ENCODE peak calls at places on chromosomes 5 and 9, in five cellular contexts. L is fibroblast of lung, P is HepG2, I is HCT116, H is PC-3. Q is an unnamed sample. For H3K4me1, the result is how much of the 10 kb centered on the place peaks cover.

GRCh38 chr9:6109571-6109970 is 94.1 kb upstream of the RANBP6 start:
- DNase-seq in I (no peak), L (no peak), P (no peak), H (no peak), Q (peak)

GRCh38 chr9:12916037-12916436 is 141.2 kb downstream of the LURAP1L start:
- DNase-seq in I (peak), L (peak), H (no peak), P (peak), Q (peak)

GRCh38 chr9:74609671-74610416 is 112.7 kb downstream of the RORB start:
- DNase-seq in L (no peak), I (no peak), H (peak), P (no peak), Q (peak)

GRCh38 chr5:135429886-135430437 is 17.2 kb downstream of the DCANP1 start:
- DNase-seq in P (no peak), H (no peak), L (no peak), I (no peak), Q (no peak)

GRCh38 chr9:88922091-88922490 is 69.2 kb upstream of the S1PR3 start:
- DNase-seq in P (no peak), L (no peak), I (no peak), H (no peak), Q (no peak)

GRCh38 chr5:1182633-1183423 is 18.6 kb upstream of the SLC6A19 start:
- DNase-seq in I (no peak), L (no peak), H (no peak), P (peak), Q (no peak)

GRCh38 chr9:134502261-134503211 is 139.1 kb upstream of the COL5A1 start:
- DNase-seq in L (peak), I (no peak), H (peak), P (peak), Q (peak)

GRCh38 chr9:134836406-134836970 is 44.1 kb upstream of the FCN2 start:
- DNase-seq in I (no peak), L (no peak), P (no peak), H (no peak), Q (no peak)

GRCh38 chr9:131635285-131635684 is 90.0 kb downstream of the PRRT1B start:
- DNase-seq in P (peak), L (peak), I (peak), H (peak), Q (peak)

GRCh38 chr5:69136296-69136695 is 30.7 kb upstream of the CCNB1 start:
- DNase-seq in P (no peak), H (no peak), I (no peak), L (no peak), Q (no peak)

GRCh38 chr5:157562111-157562581 is 13.4 kb downstream of the ADAM19 start:
- DNase-seq in I (no peak), P (no peak), H (no peak), L (peak), Q (no peak)
- H3K4me1 ChIP-seq in I (under half), P (under half), H (under half), L (half or more), Q (under half)

DNA sequence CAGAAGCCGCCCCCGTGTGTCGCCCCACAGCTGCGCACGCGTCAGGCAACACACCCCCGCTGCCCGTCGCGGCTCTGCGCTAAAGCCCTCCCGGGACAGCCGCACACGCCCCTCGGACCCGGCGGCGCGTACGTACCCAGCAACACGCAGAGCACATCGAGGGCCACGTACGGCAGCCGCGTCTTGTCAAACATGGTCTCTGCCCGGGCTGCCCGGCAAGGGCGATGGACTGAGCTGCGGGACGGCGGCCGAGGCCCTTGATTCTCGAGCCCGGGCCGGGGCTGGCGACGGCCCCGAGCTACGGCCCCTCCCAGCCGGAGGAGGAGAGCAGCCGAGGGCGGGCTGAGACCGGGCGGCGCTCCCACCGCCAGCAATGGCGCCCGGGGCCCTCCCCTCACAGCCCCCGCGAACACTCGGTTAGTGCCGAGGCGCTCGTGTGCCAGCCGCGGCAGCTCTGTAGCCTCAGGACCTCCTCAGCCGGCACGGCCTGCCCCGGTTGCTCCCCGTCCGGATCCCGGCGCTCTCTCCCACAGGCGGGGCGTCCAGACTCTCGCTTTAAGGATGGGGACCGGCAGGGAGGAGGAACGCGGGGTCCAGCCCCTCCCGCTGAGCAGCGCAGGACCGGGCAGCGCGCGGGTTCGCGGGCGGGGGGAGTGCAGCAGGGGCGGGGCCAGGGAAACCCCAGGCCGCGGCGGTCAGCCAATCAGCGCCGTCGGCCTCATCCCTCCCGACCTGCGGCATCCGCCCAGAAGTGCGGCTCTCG is at the start of gene PLPP1:
- DNase-seq in L (peak), I (peak), H (peak), P (peak), Q (peak)
- TF ChIP-seq CTCF in L (no peak), I (no peak), H (no peak), P (peak), Q (no peak)

GRCh38 chr5:65022932-65023331 is 254.2 kb downstream of the CWC27 start:
- DNase-seq in H (no peak), P (no peak), I (no peak), L (no peak), Q (no peak)
- H3K9ac ChIP-seq in H (no peak), P (no peak), I (no peak), L (no peak), Q (no peak)

GRCh38 chr5:140260089-140260656 is 42.7 kb downstream of the PFDN1 start:
- DNase-seq in I (no peak), P (no peak), H (no peak), L (no peak), Q (no peak)
- H3K4me1 ChIP-seq in I (under half), P (under half), H (under half), L (under half), Q (under half)

GRCh38 chr9:98087420-98088354 is 31.2 kb downstream of the NANS start:
- DNase-seq in L (peak), P (no peak), H (no peak), I (no peak), Q (peak)
- TF ChIP-seq CTCF in L (no peak), P (no peak), H (no peak), I (no peak), Q (no peak)

DNA sequence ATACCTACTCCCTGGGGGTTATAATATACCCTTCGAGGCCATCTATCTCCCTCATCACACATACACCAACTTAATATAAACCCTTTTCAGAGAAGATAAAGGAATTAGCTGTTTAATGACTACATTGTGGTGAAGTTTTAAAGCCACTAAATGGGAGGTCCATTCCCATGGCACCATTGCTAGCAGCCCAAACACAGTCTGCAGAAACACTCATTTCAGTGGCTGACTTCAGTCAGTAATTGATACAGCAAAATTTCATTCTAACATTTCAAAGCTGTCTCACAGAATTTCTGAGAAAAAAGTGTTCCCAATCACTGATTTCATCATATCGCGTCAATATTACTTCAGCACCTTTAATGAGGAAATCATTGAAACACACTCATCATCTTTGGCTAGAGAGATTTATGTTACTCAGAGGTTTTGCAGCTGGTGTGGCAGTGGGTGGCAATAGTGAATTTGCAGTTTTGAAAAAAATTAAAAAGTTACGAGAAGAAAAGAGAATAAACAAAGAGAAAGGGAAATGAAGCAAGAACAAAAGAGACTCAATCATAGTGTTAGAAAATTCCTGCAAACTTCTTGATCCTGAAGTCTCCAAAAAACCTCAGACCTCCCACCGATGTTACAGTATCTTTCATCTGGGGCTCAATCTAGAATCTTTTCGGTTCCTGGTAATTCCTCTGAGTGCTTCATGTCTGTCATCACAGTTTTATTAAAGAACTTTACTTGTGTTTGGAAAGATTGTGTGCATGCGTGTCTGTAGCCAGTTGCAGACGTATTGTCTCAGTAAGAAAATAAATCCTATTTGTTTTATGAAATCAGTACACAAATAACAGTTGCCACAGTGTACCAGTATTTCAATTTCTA is 105.0 kb downstream of the ERCC6L2 start:
- DNase-seq in I (no peak), P (no peak), H (no peak), L (no peak), Q (no peak)
- H3K9ac ChIP-seq in I (no peak), P (no peak), H (no peak), L (no peak), Q (no peak)

GRCh38 chr5:94853122-94853521 is 234.7 kb downstream of the SLF1 start:
- DNase-seq in L (no peak), I (no peak), P (no peak), H (no peak), Q (no peak)

GRCh38 chr5:94847726-94848125 is 229.3 kb downstream of the SLF1 start:
- DNase-seq in P (no peak), H (no peak), I (no peak), L (no peak), Q (no peak)

GRCh38 chr5:94849324-94849723 is 230.9 kb downstream of the SLF1 start:
- DNase-seq in H (no peak), P (no peak), I (no peak), L (no peak), Q (no peak)

GRCh38 chr5:94849821-94850736 is 231.6 kb downstream of the SLF1 start:
- DNase-seq in P (peak), L (peak), I (peak), H (peak), Q (peak)

DNA sequence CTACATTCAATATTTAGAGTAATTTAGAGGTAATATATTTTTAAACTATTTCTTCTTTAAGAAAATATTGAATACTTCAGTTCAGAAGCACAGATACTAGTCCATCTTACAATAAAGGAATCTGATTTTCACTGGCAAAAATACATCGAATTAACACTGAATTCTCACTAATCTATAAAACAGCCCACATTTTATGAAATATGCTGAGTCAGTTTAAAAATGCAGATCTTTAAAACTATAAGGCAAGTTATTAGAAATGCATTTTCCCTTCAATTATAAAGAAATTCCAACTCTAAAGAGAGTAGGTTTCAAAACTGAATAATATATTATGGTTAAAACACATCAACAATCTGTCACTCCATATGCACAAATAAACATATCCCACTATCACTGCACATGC is 232.5 kb downstream of the SLF1 start:
- DNase-seq in I (no peak), P (no peak), H (no peak), L (no peak), Q (no peak)
- H3K4me1 ChIP-seq in I (under half), P (under half), H (under half), L (under half), Q (under half)

Q was measured in mammary epithelial cell.